ENCODE peak calls at places on chromosomes 12 and 14, in four cellular contexts. One of them, this sample, is unnamed.

GRCh38 chr14:47300801-47301200 is 374.6 kb downstream of the MDGA2 start:
- DNase-seq in GM12865: no peak
- DNase-seq in fibroblast of lung: peak
- DNase-seq in fibroblast of mammary gland: no peak
- DNase-seq in this sample: no peak

GRCh38 chr12:97556201-97556824 is 93.7 kb downstream of the RMST start:
- DNase-seq in GM12865: no peak
- DNase-seq in fibroblast of lung: peak
- DNase-seq in fibroblast of mammary gland: peak
- DNase-seq in this sample: peak

GRCh38 chr14:75469606-75470237 is 41.9 kb downstream of the JDP2 start:
- DNase-seq in GM12865: no peak
- DNase-seq in fibroblast of lung: no peak
- DNase-seq in fibroblast of mammary gland: no peak
- DNase-seq in this sample: no peak

GRCh38 chr14:55249423-55249822 is 21.8 kb upstream of the FBXO34 start:
- DNase-seq in fibroblast of lung: peak
- DNase-seq in fibroblast of mammary gland: peak
- DNase-seq in GM12865: no peak
- DNase-seq in this sample: peak

GRCh38 chr12:83199069-83199468 is 512.4 kb downstream of the TMTC2 start:
- DNase-seq in GM12865: no peak
- DNase-seq in fibroblast of mammary gland: no peak
- DNase-seq in fibroblast of lung: no peak
- DNase-seq in this sample: no peak

GRCh38 chr12:50786498-50787231 is 22.8 kb downstream of the ATF1 start:
- DNase-seq in fibroblast of lung: peak
- DNase-seq in GM12865: no peak
- DNase-seq in fibroblast of mammary gland: peak
- DNase-seq in this sample: peak

GRCh38 chr14:106657460-106657859 is 1131.1 kb downstream of the TMEM121 start:
- DNase-seq in GM12865: peak
- DNase-seq in fibroblast of mammary gland: no peak
- DNase-seq in fibroblast of lung: no peak
- DNase-seq in this sample: no peak

GRCh38 chr12:116979109-116979508 is 68.4 kb downstream of the FBXW8 start:
- DNase-seq in GM12865: no peak
- DNase-seq in fibroblast of lung: no peak
- DNase-seq in fibroblast of mammary gland: no peak
- DNase-seq in this sample: no peak

GRCh38 chr12:111313833-111314259 is 55.0 kb downstream of the PHETA1 start:
- DNase-seq in fibroblast of lung: peak
- DNase-seq in fibroblast of mammary gland: peak
- DNase-seq in GM12865: peak
- DNase-seq in this sample: peak

GRCh38 chr12:89309452-89309802 is 42.9 kb downstream of the DUSP6 start:
- DNase-seq in fibroblast of lung: no peak
- DNase-seq in fibroblast of mammary gland: no peak
- DNase-seq in GM12865: no peak
- DNase-seq in this sample: no peak

GRCh38 chr14:81927069-81927468 is 393.4 kb upstream of the SEL1L start:
- DNase-seq in fibroblast of mammary gland: no peak
- DNase-seq in fibroblast of lung: no peak
- DNase-seq in GM12865: no peak
- DNase-seq in this sample: no peak

GRCh38 chr12:76018111-76018510 is 13.5 kb downstream of the PHLDA1 start:
- DNase-seq in GM12865: no peak
- DNase-seq in fibroblast of lung: peak
- DNase-seq in fibroblast of mammary gland: peak
- DNase-seq in this sample: peak

GRCh38 chr12:132367401-132367851 is 38.0 kb upstream of the GALNT9 start:
- DNase-seq in fibroblast of lung: no peak
- DNase-seq in fibroblast of mammary gland: no peak
- DNase-seq in GM12865: no peak
- DNase-seq in this sample: no peak

GRCh38 chr14:71362920-71363584 is 455.8 kb downstream of the PCNX1 start:
- DNase-seq in fibroblast of lung: peak
- DNase-seq in fibroblast of mammary gland: peak
- DNase-seq in GM12865: peak
- DNase-seq in this sample: peak

GRCh38 chr12:100141666-100141997 is 1.0 kb downstream of the BLTP3B start:
- DNase-seq in fibroblast of lung: peak
- DNase-seq in fibroblast of mammary gland: peak
- DNase-seq in GM12865: peak
- DNase-seq in this sample: peak

GRCh38 chr14:36510078-36510799 is 9.8 kb downstream of the NKX2-1 start:
- DNase-seq in fibroblast of mammary gland: no peak
- DNase-seq in GM12865: no peak
- DNase-seq in fibroblast of lung: peak
- DNase-seq in this sample: no peak

GRCh38 chr12:8609061-8609570 is 3.5 kb downstream of the AICDA start:
- DNase-seq in fibroblast of lung: peak
- DNase-seq in fibroblast of mammary gland: peak
- DNase-seq in GM12865: peak
- DNase-seq in this sample: peak

GRCh38 chr12:131134523-131135310 is 181.0 kb downstream of the ADGRD1 start:
- DNase-seq in fibroblast of mammary gland: no peak
- DNase-seq in fibroblast of lung: no peak
- DNase-seq in GM12865: no peak
- DNase-seq in this sample: no peak

GRCh38 chr12:65894127-65894526 is 69.8 kb downstream of the HMGA2 start:
- DNase-seq in GM12865: no peak
- DNase-seq in fibroblast of mammary gland: no peak
- DNase-seq in fibroblast of lung: no peak
- DNase-seq in this sample: no peak

GRCh38 chr14:81402123-81402495 is 2.0 kb upstream of the STON2 start:
- DNase-seq in fibroblast of lung: peak
- DNase-seq in GM12865: no peak
- DNase-seq in fibroblast of mammary gland: peak
- DNase-seq in this sample: peak

GRCh38 chr14:61927015-61927414 is 164.8 kb downstream of the SNAPC1 start:
- DNase-seq in fibroblast of lung: peak
- DNase-seq in GM12865: no peak
- DNase-seq in fibroblast of mammary gland: no peak
- DNase-seq in this sample: peak

GRCh38 chr12:12095016-12095415 is 24.3 kb downstream of the BCL2L14 start:
- DNase-seq in GM12865: no peak
- DNase-seq in fibroblast of mammary gland: no peak
- DNase-seq in fibroblast of lung: peak
- DNase-seq in this sample: no peak

GRCh38 chr12:27014085-27014858 is at the start of gene TM7SF3:
- DNase-seq in fibroblast of lung: peak
- DNase-seq in GM12865: peak
- DNase-seq in fibroblast of mammary gland: peak
- DNase-seq in this sample: peak

GRCh38 chr12:22121224-22121623 is 75.2 kb downstream of the CMAS start:
- DNase-seq in GM12865: peak
- DNase-seq in fibroblast of lung: no peak
- DNase-seq in fibroblast of mammary gland: no peak
- DNase-seq in this sample: no peak

GRCh38 chr14:21496453-21496852 is 14.7 kb downstream of the METTL3 start:
- DNase-seq in GM12865: no peak
- DNase-seq in fibroblast of lung: no peak
- DNase-seq in fibroblast of mammary gland: peak
- DNase-seq in this sample: peak

GRCh38 chr12:15966426-15966825 is 55.3 kb downstream of the DERA start:
- DNase-seq in GM12865: no peak
- DNase-seq in fibroblast of lung: peak
- DNase-seq in fibroblast of mammary gland: peak
- DNase-seq in this sample: peak

GRCh38 chr12:52256165-52256935 is 18.1 kb upstream of the KRT86 start:
- DNase-seq in GM12865: no peak
- DNase-seq in fibroblast of mammary gland: no peak
- DNase-seq in fibroblast of lung: no peak
- DNase-seq in this sample: no peak

GRCh38 chr12:52260351-52261210 is 13.9 kb upstream of the KRT86 start:
- DNase-seq in GM12865: no peak
- DNase-seq in fibroblast of lung: peak
- DNase-seq in fibroblast of mammary gland: peak
- DNase-seq in this sample: no peak

GRCh38 chr12:52259850-52260249 is 14.6 kb upstream of the KRT86 start:
- DNase-seq in fibroblast of mammary gland: no peak
- DNase-seq in fibroblast of lung: no peak
- DNase-seq in GM12865: no peak
- DNase-seq in this sample: no peak

GRCh38 chr12:52257074-52257551 is 17.3 kb upstream of the KRT86 start:
- DNase-seq in fibroblast of mammary gland: no peak
- DNase-seq in fibroblast of lung: no peak
- DNase-seq in GM12865: no peak
- DNase-seq in this sample: no peak

DNA sequence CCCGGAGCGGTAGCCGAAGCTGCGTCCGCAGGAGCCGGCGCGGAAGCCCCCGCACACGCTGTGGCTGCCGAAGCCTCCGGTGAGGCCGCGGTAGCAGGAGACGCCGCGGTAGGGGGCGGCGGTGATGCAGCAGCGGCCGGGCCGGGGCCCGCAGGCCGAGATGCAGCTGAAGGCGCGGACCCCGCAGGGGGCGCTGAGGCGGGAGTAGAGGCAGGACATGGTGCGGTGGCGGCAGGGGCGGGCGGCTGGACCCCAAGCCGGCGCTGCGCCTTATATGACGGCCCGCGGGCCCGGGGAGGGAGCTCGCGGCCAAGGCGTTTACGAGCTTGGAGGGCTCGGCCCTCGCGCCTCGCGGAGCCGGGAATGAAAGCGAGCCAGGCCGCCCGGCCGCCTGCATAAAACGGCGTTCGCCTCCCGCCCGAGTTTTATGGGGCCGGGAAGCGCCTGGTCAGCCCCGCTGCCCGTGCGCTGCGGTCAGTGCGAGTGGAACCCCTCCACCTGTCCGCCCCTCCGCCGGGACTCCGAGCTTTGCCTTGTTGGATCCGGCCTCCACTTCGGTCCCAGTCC is 16.0 kb upstream of the KRT86 start:
- DNase-seq in GM12865: no peak
- DNase-seq in fibroblast of mammary gland: peak
- DNase-seq in fibroblast of lung: peak
- DNase-seq in this sample: peak
- H3K4me3 ChIP-seq in GM12865: no peak
- H3K4me3 ChIP-seq in fibroblast of mammary gland: no peak
- H3K4me3 ChIP-seq in fibroblast of lung: no peak
- H3K4me3 ChIP-seq in this sample: no peak

GRCh38 chr12:19234991-19235876 is 105.7 kb downstream of the PLEKHA5 start:
- DNase-seq in fibroblast of mammary gland: peak
- DNase-seq in GM12865: no peak
- DNase-seq in fibroblast of lung: peak
- DNase-seq in this sample: peak
- H3K4me3 ChIP-seq in fibroblast of mammary gland: no peak
- H3K4me3 ChIP-seq in GM12865: no peak
- H3K4me3 ChIP-seq in fibroblast of lung: no peak
- H3K4me3 ChIP-seq in this sample: no peak

GRCh38 chr12:94769040-94769420 is 118.7 kb upstream of the TMCC3 start:
- DNase-seq in GM12865: peak
- DNase-seq in fibroblast of mammary gland: no peak
- DNase-seq in fibroblast of lung: no peak
- DNase-seq in this sample: no peak
- H3K4me3 ChIP-seq in GM12865: peak
- H3K4me3 ChIP-seq in fibroblast of mammary gland: no peak
- H3K4me3 ChIP-seq in fibroblast of lung: no peak
- H3K4me3 ChIP-seq in this sample: no peak

GRCh38 chr14:77800814-77801213 is 905 bp downstream of the ADCK1 start:
- DNase-seq in fibroblast of mammary gland: no peak
- DNase-seq in GM12865: no peak
- DNase-seq in fibroblast of lung: no peak
- DNase-seq in this sample: no peak
- H3K4me3 ChIP-seq in fibroblast of mammary gland: peak
- H3K4me3 ChIP-seq in GM12865: peak
- H3K4me3 ChIP-seq in fibroblast of lung: peak
- H3K4me3 ChIP-seq in this sample: peak

DNA sequence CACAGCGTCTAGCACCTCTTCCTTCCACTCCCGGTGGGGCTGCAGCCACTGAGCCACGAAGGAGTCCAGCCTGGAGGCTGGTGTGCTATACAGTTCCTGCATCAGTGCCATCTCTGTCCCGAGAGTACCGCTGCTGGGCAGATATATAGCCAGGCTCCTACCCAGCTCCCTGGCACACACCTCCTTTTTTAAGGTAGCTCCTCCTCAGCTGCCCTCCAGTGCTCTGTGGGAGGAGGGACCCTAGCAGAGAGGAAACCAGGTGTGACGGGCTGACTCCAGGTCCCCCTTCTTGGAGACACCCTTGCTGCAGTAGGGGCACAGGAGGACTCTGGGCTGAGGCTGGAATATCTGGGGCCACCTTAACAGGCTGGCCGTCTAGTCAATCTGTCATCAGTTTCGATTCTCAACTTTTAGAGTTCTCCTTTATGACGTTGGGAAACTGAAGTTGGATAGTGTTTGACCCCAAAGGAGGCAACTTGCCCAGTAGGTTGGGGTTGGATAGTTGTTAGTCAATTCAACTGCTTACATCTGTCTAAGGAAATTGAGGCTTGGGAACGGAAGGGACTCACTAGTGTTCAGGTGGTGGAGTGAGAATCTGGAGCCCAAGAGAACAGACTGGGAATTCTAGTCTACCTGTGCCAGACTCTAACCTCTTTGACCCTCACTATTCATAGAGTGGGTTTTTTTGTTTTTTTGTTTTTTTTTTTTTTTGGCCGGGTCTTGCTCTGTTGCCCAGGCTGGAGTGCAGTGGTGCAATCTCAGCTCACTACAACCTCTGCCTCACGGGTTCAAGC is at the start of gene OASL:
- DNase-seq in GM12865: peak
- DNase-seq in fibroblast of lung: peak
- DNase-seq in fibroblast of mammary gland: peak
- DNase-seq in this sample: peak
- H3K4me3 ChIP-seq in GM12865: peak
- H3K4me3 ChIP-seq in fibroblast of lung: peak
- H3K4me3 ChIP-seq in fibroblast of mammary gland: peak
- H3K4me3 ChIP-seq in this sample: peak

This sample was measured in AG10803.